ENCODE peak calls at places on chromosomes 7 and 10, in six cellular contexts. L, Z, H, V, P and K are unnamed samples.

GRCh38 chr10:79378647-79379511 is 31.6 kb downstream of the PPIF start:
- DNase-seq in L (peak), V (no peak), P (peak), Z (no peak), H (no peak), K (no peak)

GRCh38 chr10:86711957-86712708 is 43.8 kb downstream of the LDB3 start:
- DNase-seq in P (no peak), H (no peak), L (peak), V (peak), Z (peak), K (no peak)

GRCh38 chr10:78474743-78475142 is 441.1 kb downstream of the RPS24 start:
- DNase-seq in Z (no peak), V (no peak), H (no peak), L (no peak), P (no peak), K (no peak)

GRCh38 chr10:92834981-92835380 is 13.3 kb upstream of the EXOC6 start:
- DNase-seq in V (no peak), L (no peak), Z (no peak), P (no peak), H (no peak), K (peak)

GRCh38 chr7:46107610-46108217 is 186.6 kb upstream of the IGFBP3 start:
- DNase-seq in Z (no peak), L (no peak), P (no peak), V (no peak), H (no peak), K (no peak)

GRCh38 chr10:31762306-31762705 is 166.3 kb downstream of the ARHGAP12 start:
- DNase-seq in H (no peak), P (no peak), V (no peak), L (no peak), Z (no peak), K (no peak)

GRCh38 chr7:101581891-101582290 is 47.2 kb downstream of the MYL10 start:
- DNase-seq in Z (no peak), L (no peak), H (no peak), V (no peak), P (no peak), K (no peak)

GRCh38 chr7:44969049-44969700 is 9.6 kb downstream of the MYO1G start:
- DNase-seq in P (peak), Z (no peak), H (no peak), L (peak), V (no peak), K (no peak)

GRCh38 chr7:41696323-41696916 is 6.5 kb downstream of the INHBA start:
- DNase-seq in H (peak), L (peak), Z (no peak), V (peak), P (peak), K (peak)

GRCh38 chr7:124992881-124993562 is 63.4 kb upstream of the POT1 start:
- DNase-seq in Z (no peak), L (no peak), H (no peak), V (no peak), P (no peak), K (peak)

GRCh38 chr10:76202777-76203176 is 771.4 kb downstream of the LRMDA start:
- DNase-seq in Z (no peak), V (no peak), H (no peak), P (no peak), L (no peak), K (no peak)

GRCh38 chr10:26048756-26049155 is 114.7 kb downstream of the MYO3A start:
- DNase-seq in Z (no peak), P (no peak), L (no peak), H (no peak), V (no peak), K (no peak)

GRCh38 chr10:122981066-122981464 is 864 bp downstream of the PSTK start:
- DNase-seq in V (no peak), Z (no peak), H (peak), P (no peak), L (no peak), K (peak)

GRCh38 chr10:80945267-80945880 is 407.7 kb downstream of the SH2D4B start:
- DNase-seq in V (peak), P (no peak), Z (no peak), L (no peak), H (no peak), K (peak)

GRCh38 chr10:95332666-95333249 is 42.0 kb upstream of the PDLIM1 start:
- DNase-seq in V (no peak), P (no peak), H (no peak), L (no peak), Z (no peak), K (no peak)

GRCh38 chr10:104416851-104417250 is 63.2 kb downstream of the CFAP58 start:
- DNase-seq in V (no peak), L (no peak), P (no peak), Z (no peak), H (no peak), K (no peak)

GRCh38 chr7:75937958-75938786 is 23.2 kb downstream of the POR start:
- DNase-seq in L (peak), Z (no peak), P (peak), V (no peak), H (peak), K (peak)

GRCh38 chr10:72223743-72224101 is 7.6 kb upstream of the ASCC1 start:
- DNase-seq in V (no peak), Z (no peak), L (peak), H (no peak), P (no peak), K (peak)

GRCh38 chr7:4849390-4849789 is 12.4 kb downstream of the PAPOLB start:
- DNase-seq in L (no peak), Z (no peak), P (no peak), V (peak), H (peak), K (peak)

GRCh38 chr10:103476046-103476768 is 2.8 kb downstream of the CALHM3 start:
- DNase-seq in V (no peak), L (no peak), P (no peak), H (no peak), Z (no peak), K (no peak)

GRCh38 chr10:62860946-62861345 is 44.8 kb upstream of the EGR2 start:
- DNase-seq in H (no peak), Z (no peak), P (no peak), L (no peak), V (no peak), K (peak)

GRCh38 chr7:28423919-28424514 is 11.7 kb downstream of the CREB5 start:
- DNase-seq in Z (no peak), L (no peak), V (no peak), H (no peak), P (no peak), K (no peak)

GRCh38 chr7:107999814-108000560 is 3.0 kb downstream of the LAMB1 start:
- DNase-seq in L (no peak), P (no peak), H (no peak), Z (no peak), V (no peak), K (peak)

GRCh38 chr10:90318659-90319058 is 539.2 kb downstream of the HTR7 start:
- DNase-seq in H (no peak), P (no peak), Z (no peak), L (no peak), V (no peak), K (no peak)

GRCh38 chr7:121891731-121892130 is 18.8 kb downstream of the PTPRZ1 start:
- DNase-seq in P (no peak), H (peak), L (no peak), Z (no peak), V (no peak), K (no peak)

GRCh38 chr7:125336326-125336725 is 406.7 kb upstream of the POT1 start:
- DNase-seq in H (no peak), V (no peak), L (no peak), P (no peak), Z (no peak), K (no peak)

GRCh38 chr7:142030294-142030693 is 34.6 kb downstream of the MGAM start:
- DNase-seq in V (no peak), Z (no peak), L (no peak), H (no peak), P (no peak), K (no peak)

GRCh38 chr10:3033925-3034324 is 33.4 kb upstream of the PFKP start:
- DNase-seq in P (no peak), H (no peak), L (no peak), Z (no peak), V (no peak), K (no peak)

GRCh38 chr10:50855015-50855414 is 30.4 kb downstream of the A1CF start:
- DNase-seq in Z (no peak), L (no peak), V (no peak), H (no peak), P (no peak), K (no peak)

GRCh38 chr7:167087-167855 is 25.1 kb upstream of the FAM20C start:
- DNase-seq in Z (no peak), V (no peak), P (no peak), H (no peak), L (peak), K (no peak)

GRCh38 chr7:52077571-52077970 is 761.0 kb upstream of the COBL start:
- DNase-seq in V (no peak), L (no peak), Z (no peak), P (no peak), H (no peak), K (no peak)

GRCh38 chr7:27225005-27225934 is 17.3 kb upstream of the EVX1 start:
- DNase-seq in P (no peak), Z (no peak), L (peak), H (no peak), V (no peak), K (no peak)

GRCh38 chr7:34728156-34728555 is 70.1 kb downstream of the NPSR1 start:
- DNase-seq in V (no peak), H (no peak), Z (no peak), P (no peak), L (no peak), K (no peak)

GRCh38 chr10:114576716-114577115 is 81.4 kb downstream of the ABLIM1 start:
- DNase-seq in H (no peak), P (no peak), V (no peak), Z (no peak), L (no peak), K (no peak)

GRCh38 chr10:77348711-77349110 is 288.9 kb downstream of the KCNMA1 start:
- DNase-seq in H (no peak), Z (no peak), L (no peak), P (no peak), V (no peak), K (no peak)

GRCh38 chr7:7970113-7970619 is 1.6 kb downstream of the GLCCI1 start:
- DNase-seq in H (no peak), P (no peak), V (no peak), L (no peak), Z (no peak), K (no peak)

GRCh38 chr7:7968544-7969305 is at the start of gene GLCCI1:
- DNase-seq in L (peak), Z (peak), V (peak), P (peak), H (peak), K (peak)

GRCh38 chr7:7967909-7968543 is 570 bp upstream of the GLCCI1 start:
- DNase-seq in P (no peak), Z (no peak), H (no peak), V (no peak), L (no peak), K (no peak)

GRCh38 chr7:7970620-7971307 is 2.2 kb downstream of the GLCCI1 start:
- DNase-seq in P (no peak), Z (no peak), V (no peak), L (no peak), H (no peak), K (peak)

GRCh38 chr7:7969306-7970112 is 913 bp downstream of the GLCCI1 start:
- DNase-seq in Z (no peak), P (peak), H (no peak), L (peak), V (peak), K (peak)
- TF ChIP-seq POLR2A in Z (peak), P (no peak), H (no peak), L (no peak), V (peak), K (no peak)

GRCh38 chr10:130016095-130016494 is 52.0 kb upstream of the EBF3 start:
- DNase-seq in V (no peak), H (no peak), L (no peak), P (no peak), Z (no peak), K (no peak)

GRCh38 chr10:130014734-130015695 is 50.9 kb upstream of the EBF3 start:
- DNase-seq in H (no peak), Z (no peak), V (no peak), P (no peak), L (no peak), K (no peak)

GRCh38 chr10:130012129-130012528 is 48.1 kb upstream of the EBF3 start:
- DNase-seq in P (no peak), V (no peak), H (no peak), Z (no peak), L (no peak), K (no peak)

GRCh38 chr10:130013938-130014733 is 50.1 kb upstream of the EBF3 start:
- DNase-seq in P (no peak), Z (no peak), V (no peak), H (no peak), L (no peak), K (no peak)

DNA sequence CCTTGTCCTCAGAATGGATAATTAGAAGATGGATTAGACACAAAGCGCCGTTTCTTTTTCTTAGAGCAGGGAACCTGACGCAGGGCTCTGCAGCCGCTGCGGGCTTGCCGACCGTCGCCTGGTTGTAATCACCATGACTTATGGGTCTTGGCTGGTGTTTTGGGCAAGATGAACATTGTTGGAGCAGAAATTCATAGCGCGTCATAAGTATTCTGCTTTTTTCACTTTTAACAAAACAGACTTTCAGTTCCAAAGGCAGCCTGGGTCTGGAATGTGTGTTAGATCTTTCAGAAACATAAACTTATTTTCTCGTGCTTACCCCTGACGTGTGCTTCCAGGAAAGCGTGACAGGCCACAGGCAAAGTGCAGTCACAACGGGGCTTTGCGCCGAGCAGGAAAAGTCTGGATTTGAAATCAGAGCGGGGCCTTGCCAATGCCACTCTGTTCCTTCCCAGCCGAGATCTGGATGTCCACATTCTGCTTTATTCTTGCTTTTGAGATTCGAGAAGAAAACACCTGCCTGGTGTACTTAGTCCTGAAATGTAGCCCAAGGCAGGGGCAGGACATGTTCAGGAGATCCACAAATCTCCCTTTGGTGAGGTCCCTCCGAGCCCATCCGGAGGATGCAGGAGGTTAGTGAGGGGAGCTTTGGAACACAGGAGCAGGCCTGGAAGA is 49.3 kb upstream of the EBF3 start:
- DNase-seq in H (no peak), L (no peak), P (no peak), Z (no peak), V (no peak), K (no peak)
- TF ChIP-seq POLR2AphosphoS5 in H (no peak), L (peak), P (peak), Z (no peak), V (no peak), K (no peak)

DNA sequence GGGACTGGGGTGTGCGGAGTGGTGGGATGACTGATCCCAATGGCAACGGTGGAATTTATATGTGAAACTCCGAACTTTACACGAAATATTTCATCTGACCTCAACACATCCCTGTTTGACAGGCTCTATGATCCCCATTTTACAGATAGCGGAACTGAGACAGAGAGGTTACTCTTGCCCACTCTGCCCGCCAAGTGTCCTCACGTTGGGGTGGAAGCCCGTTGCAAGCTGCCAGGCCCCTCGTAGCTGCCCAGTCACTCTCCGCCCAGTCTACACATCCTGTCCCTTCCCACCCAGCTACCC is 397 bp upstream of the NFE2L3 start:
- DNase-seq in Z (no peak), V (no peak), H (no peak), L (no peak), P (no peak), K (no peak)
- TF ChIP-seq POLR2A in Z (no peak), V (no peak), H (no peak), L (no peak), P (no peak), K (no peak)

GRCh38 chr7:93509303-93509702 is 65.2 kb downstream of the CALCR start:
- DNase-seq in Z (no peak), V (no peak), L (no peak), P (no peak), H (no peak), K (no peak)
- TF ChIP-seq POLR2AphosphoS5 in Z (no peak), V (no peak), L (no peak), P (no peak), H (no peak), K (no peak)

GRCh38 chr10:14571866-14572507 is 202.7 kb downstream of the FAM107B start:
- DNase-seq in L (no peak), Z (no peak), V (peak), P (no peak), H (no peak), K (peak)
- TF ChIP-seq POLR2A in L (no peak), Z (peak), V (peak), P (peak), H (no peak), K (no peak)

DNA sequence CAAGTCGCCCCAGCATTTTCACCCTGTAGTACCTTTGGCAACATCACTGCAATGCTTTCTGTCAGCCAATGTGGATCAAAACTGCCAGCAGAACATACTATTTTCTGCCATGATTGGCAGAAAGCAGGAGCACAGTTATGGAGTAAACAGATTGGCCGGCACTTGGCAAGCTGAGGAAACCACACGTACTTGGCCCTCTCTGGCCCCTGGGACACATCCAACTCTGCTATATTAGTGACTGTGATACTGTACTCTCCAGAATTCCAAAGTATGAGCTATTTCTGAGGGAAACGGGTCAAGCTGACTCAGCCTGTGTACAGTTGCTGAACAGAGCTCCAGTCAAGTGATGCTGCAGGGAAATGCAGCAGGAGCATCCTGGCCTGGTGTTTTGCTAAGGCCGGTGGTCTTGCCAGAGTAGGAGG is 39.8 kb upstream of the LANCL2 start:
- DNase-seq in L (no peak), Z (no peak), P (no peak), V (no peak), H (no peak), K (no peak)
- TF ChIP-seq POLR2AphosphoS5 in L (no peak), Z (no peak), P (no peak), V (peak), H (no peak), K (no peak)

GRCh38 chr7:149872419-149873073 is 1.2 kb upstream of the ATP6V0E2 start:
- DNase-seq in H (no peak), L (peak), P (peak), V (peak), Z (no peak), K (peak)
- TF ChIP-seq POLR2A in H (no peak), L (peak), P (peak), V (peak), Z (no peak), K (no peak)

DNA sequence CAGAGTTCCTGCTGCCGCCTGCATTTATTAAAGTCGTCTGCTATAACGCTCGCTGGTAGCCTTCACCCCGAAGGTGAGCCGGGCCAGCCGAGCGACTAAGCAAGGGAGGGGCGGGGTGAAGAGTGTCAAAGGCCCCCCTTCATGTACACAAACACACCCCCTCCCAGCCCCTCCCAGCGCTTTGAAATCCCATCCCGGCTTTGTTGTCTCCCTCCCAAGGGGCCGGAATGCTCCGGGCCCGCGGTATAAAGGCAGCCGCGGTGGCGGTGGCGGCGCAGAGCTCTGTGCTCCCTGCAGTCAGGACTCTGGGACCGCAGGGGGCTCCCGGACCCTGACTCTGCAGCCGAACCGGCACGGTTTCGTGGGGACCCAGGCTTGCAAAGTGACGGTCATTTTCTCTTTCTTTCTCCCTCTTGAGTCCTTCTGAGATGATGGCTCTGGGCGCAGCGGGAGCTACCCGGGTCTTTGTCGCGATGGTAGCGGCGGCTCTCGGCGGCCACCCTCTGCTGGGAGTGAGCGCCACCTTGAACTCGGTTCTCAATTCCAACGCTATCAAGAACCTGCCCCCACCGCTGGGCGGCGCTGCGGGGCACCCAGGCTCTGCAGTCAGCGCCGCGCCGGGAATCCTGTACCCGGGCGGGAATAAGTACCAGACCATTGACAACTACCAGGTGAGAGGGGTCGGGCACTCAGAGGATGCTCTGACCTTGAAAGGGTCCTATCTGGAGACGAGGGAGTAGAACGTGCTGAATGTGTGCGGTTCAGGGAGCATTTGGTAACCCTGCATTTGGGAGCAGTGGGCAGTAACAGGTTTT is at the start of gene DKK1:
- DNase-seq in L (peak), P (peak), V (peak), H (peak), Z (no peak), K (peak)
- TF ChIP-seq POLR2AphosphoS5 in L (no peak), P (no peak), V (no peak), H (peak), Z (no peak), K (peak)